ENCODE peak calls at places on chromosome 7, in nine cellular contexts. N is H7, W is GM23248, S is A549, E is NT2/D1, G is kidney, Y is fibroblast of lung, L is ascending aorta, D is bronchial epithelial cell. O is an unnamed sample.
A peak's percentile ranks its signal among the peaks of the same experiment; 100 is the strongest.

GRCh38 chr7:142581341-142581740 is 167.9 kb upstream of the PRSS1 start:
- DNase-seq in N (no peak), W (peak; percentile 43), S (no peak), E (no peak), G (no peak), Y (no peak), L (no peak), D (peak; percentile 78), O (no peak)

GRCh38 chr7:111678281-111678680 is 116.0 kb upstream of the IMMP2L start:
- DNase-seq in N (no peak), W (peak; percentile 39), S (no peak), E (no peak), G (no peak), Y (peak; percentile 33), L (no peak), D (peak; percentile 54), O (no peak)

GRCh38 chr7:83210459-83210858 is 47.8 kb upstream of the PCLO start:
- DNase-seq in N (no peak), W (no peak), S (no peak), E (no peak), G (no peak), Y (no peak), L (no peak), D (no peak), O (no peak)

GRCh38 chr7:55128693-55129394 is 110.0 kb downstream of the EGFR start:
- DNase-seq in N (no peak), W (peak; percentile 69), S (no peak), E (no peak), G (peak; percentile 79), Y (peak; percentile 57), L (no peak), D (peak; percentile 36), O (no peak)

GRCh38 chr7:5714657-5715337 is 66.7 kb downstream of the RNF216 start:
- DNase-seq in N (no peak), W (no peak), S (no peak), E (no peak), G (no peak), Y (no peak), L (no peak), D (no peak), O (no peak)

GRCh38 chr7:52741670-52742069 is 293.8 kb upstream of the POM121L12 start:
- DNase-seq in N (no peak), W (no peak), S (no peak), E (no peak), G (no peak), Y (no peak), L (no peak), D (no peak), O (no peak)

GRCh38 chr7:27183682-27184341 is 1.2 kb downstream of the HOXA11 start:
- DNase-seq in N (peak; percentile 77), W (peak; percentile 78), S (no peak), E (no peak), G (peak; percentile 45), Y (no peak), L (peak; percentile 56), D (no peak), O (no peak)

GRCh38 chr7:2779086-2779485 is 65.0 kb downstream of the GNA12 start:
- DNase-seq in N (no peak), W (no peak), S (no peak), E (no peak), G (no peak), Y (no peak), L (no peak), D (no peak), O (no peak)

GRCh38 chr7:154568346-154568745 is 434.6 kb downstream of the PAXIP1 start:
- DNase-seq in N (no peak), W (no peak), S (no peak), E (peak; percentile 6), G (no peak), Y (no peak), L (no peak), D (no peak), O (no peak)

GRCh38 chr7:146185844-146186243 is 69.2 kb downstream of the CNTNAP2 start:
- DNase-seq in N (no peak), W (no peak), S (no peak), E (no peak), G (no peak), Y (peak; percentile 4), L (no peak), D (peak; percentile 25), O (no peak)

GRCh38 chr7:149871576-149871975 is 2.2 kb upstream of the ATP6V0E2 start:
- DNase-seq in N (no peak), W (no peak), S (no peak), E (no peak), G (no peak), Y (no peak), L (no peak), D (no peak), O (no peak)

GRCh38 chr7:27198138-27198841 is 1.6 kb downstream of the HOXA13 start:
- DNase-seq in N (peak; percentile 55), W (no peak), S (no peak), E (no peak), G (peak; percentile 32), Y (no peak), L (peak; percentile 64), D (no peak), O (no peak)

GRCh38 chr7:105705427-105705826 is 124.1 kb upstream of the EFCAB10 start:
- DNase-seq in N (no peak), W (no peak), S (no peak), E (no peak), G (no peak), Y (no peak), L (no peak), D (no peak), O (no peak)

GRCh38 chr7:12220321-12221046 is 9.4 kb downstream of the TMEM106B start:
- DNase-seq in N (no peak), W (no peak), S (no peak), E (no peak), G (no peak), Y (no peak), L (no peak), D (no peak), O (no peak)

GRCh38 chr7:25895792-25896171 is 256.2 kb upstream of the NFE2L3 start:
- DNase-seq in N (peak; percentile 69), W (no peak), S (no peak), E (no peak), G (no peak), Y (no peak), L (no peak), D (no peak), O (no peak)

GRCh38 chr7:139762886-139763285 is 14.9 kb downstream of the HIPK2 start:
- DNase-seq in N (no peak), W (peak; percentile 56), S (no peak), E (no peak), G (no peak), Y (peak; percentile 86), L (no peak), D (no peak), O (no peak)

GRCh38 chr7:88462799-88463198 is 156.1 kb upstream of the STEAP4 start:
- DNase-seq in N (no peak), W (no peak), S (no peak), E (no peak), G (no peak), Y (no peak), L (no peak), D (no peak), O (no peak)

GRCh38 chr7:138705122-138705521 is 4.0 kb upstream of the SVOPL start:
- DNase-seq in N (no peak), W (no peak), S (no peak), E (no peak), G (no peak), Y (no peak), L (no peak), D (peak; percentile 36), O (no peak)

GRCh38 chr7:115410972-115411686 is 489.2 kb downstream of the MDFIC start:
- DNase-seq in N (no peak), W (no peak), S (no peak), E (no peak), G (no peak), Y (no peak), L (no peak), D (no peak), O (no peak)
- H3K4me3 ChIP-seq in N (no peak overlapping the region), W (no peak overlapping the region), S (no peak overlapping the region), E (no peak overlapping the region), G (no peak overlapping the region), Y (no peak overlapping the region), L (no peak overlapping the region), D (no peak overlapping the region), O (no peak overlapping the region)

DNA sequence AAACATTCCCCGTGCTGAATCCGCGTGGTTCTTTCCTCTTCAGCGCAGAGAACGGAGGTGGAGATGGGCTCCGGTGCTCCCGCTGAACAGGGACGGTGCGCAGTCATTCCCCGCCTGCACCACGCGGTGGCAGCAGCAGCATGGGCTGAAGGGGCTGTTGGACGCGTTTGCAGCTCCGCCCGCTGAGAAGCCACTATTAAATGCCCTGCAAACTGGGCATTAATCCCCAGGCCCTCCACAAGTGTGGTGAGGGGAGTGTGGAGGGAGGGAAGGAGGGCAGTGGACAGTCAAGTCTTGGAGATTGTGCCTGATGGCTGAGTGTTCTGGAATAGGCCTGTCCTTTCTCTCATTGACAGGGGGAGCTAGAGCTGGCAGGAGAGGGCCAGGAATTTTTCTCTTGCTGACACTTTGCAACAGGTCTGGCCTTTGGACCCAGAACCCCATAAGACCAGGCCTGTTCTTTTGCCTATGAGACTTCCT is 240.2 kb upstream of the INHBA start:
- DNase-seq in N (peak; percentile 86), W (peak; percentile 86), S (peak; percentile 50), E (peak; percentile 82), G (peak; percentile 89), Y (peak; percentile 81), L (peak; percentile 87), D (peak; percentile 47), O (peak; percentile 15)
- H3K4me3 ChIP-seq in N (no peak overlapping the region), W (peak overlapping the region; percentile 49), S (peak overlapping the region; percentile 37), E (no peak overlapping the region), G (peak overlapping the region; percentile 46), Y (peak overlapping the region; percentile 38), L (peak overlapping the region; percentile 20), D (no peak overlapping the region), O (no peak overlapping the region)

DNA sequence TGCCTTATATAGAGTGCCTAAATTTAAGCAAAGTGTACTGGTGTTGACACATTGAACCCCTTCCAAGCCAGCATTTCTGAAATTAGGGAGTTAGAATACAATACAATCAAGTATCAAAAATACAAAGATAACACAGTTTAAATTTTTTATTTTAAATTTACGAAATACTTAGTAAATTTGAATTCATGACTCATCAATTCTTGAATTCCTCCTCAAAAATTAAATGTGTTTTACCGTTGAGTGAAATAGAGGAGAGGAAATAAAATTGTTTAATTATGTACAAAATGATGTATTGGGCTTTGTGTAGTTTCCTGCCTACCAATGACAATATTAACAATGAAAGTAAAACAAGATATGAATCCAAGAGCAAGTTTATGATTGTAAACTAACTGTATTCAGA is 102.6 kb upstream of the KCND2 start:
- DNase-seq in N (no peak), W (peak; percentile 14), S (no peak), E (no peak), G (no peak), Y (no peak), L (no peak), D (no peak), O (no peak)
- H3K4me3 ChIP-seq in N (no peak overlapping the region), W (no peak overlapping the region), S (no peak overlapping the region), E (no peak overlapping the region), G (no peak overlapping the region), Y (no peak overlapping the region), L (no peak overlapping the region), D (no peak overlapping the region), O (no peak overlapping the region)

DNA sequence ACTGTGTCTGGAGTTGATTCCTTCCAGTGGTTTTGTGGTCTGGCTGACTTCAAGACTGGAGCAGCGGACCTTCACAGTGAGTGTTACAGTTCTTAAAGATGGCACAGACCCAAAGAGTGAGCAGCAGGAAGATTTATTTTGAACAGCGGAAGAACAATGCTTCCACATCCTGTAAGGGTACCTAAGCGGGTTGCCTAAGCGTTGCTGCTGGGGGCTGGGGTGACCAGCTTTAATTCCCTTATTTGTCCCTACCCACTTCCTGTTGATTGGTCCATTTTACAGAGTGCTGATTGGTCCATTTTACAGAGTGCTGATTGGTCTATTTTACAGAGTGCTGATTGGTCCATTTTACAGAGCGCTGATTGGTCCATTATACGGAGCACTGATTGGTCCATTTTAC is 13.2 kb downstream of the AKR1B15 start:
- DNase-seq in N (no peak), W (peak; percentile 36), S (no peak), E (no peak), G (no peak), Y (peak; percentile 61), L (no peak), D (peak; percentile 82), O (peak; percentile 8)
- H3K4me3 ChIP-seq in N (no peak overlapping the region), W (no peak overlapping the region), S (peak overlapping the region; percentile 16), E (no peak overlapping the region), G (no peak overlapping the region), Y (no peak overlapping the region), L (no peak overlapping the region), D (no peak overlapping the region), O (no peak overlapping the region)

O was measured in Jurkat, Clone E6-1.